ENCODE peak calls at places on chromosome 12, in ten cellular contexts. One of them, this sample, is unnamed.

GRCh38 chr12:3593906-3594305 is 102.9 kb downstream of the PRMT8 start:
- DNase-seq in glutamatergic neuron: no peak
- DNase-seq in left ventricle myocardium inferior: no peak
- DNase-seq in pancreas: peak
- DNase-seq in lower leg skin: no peak
- DNase-seq in ovary: no peak
- DNase-seq in fibroblast of the aortic adventitia: no peak
- DNase-seq in IMR-90: no peak
- DNase-seq in adrenal gland: no peak
- DNase-seq in GM13976: no peak
- DNase-seq in this sample: no peak

GRCh38 chr12:6115389-6115788 is 9.1 kb downstream of the VWF start:
- DNase-seq in ovary: no peak
- DNase-seq in fibroblast of the aortic adventitia: peak
- DNase-seq in GM13976: no peak
- DNase-seq in pancreas: no peak
- DNase-seq in lower leg skin: no peak
- DNase-seq in left ventricle myocardium inferior: no peak
- DNase-seq in IMR-90: peak
- DNase-seq in adrenal gland: no peak
- DNase-seq in glutamatergic neuron: no peak
- DNase-seq in this sample: no peak

GRCh38 chr12:4353785-4354208 is 25.7 kb downstream of the FGF23 start:
- DNase-seq in fibroblast of the aortic adventitia: peak
- DNase-seq in lower leg skin: no peak
- DNase-seq in left ventricle myocardium inferior: no peak
- DNase-seq in ovary: no peak
- DNase-seq in pancreas: no peak
- DNase-seq in glutamatergic neuron: no peak
- DNase-seq in GM13976: no peak
- DNase-seq in adrenal gland: no peak
- DNase-seq in IMR-90: no peak
- DNase-seq in this sample: no peak

GRCh38 chr12:71780207-71780822 is 25.7 kb downstream of the RAB21 start:
- DNase-seq in adrenal gland: peak
- DNase-seq in glutamatergic neuron: peak
- DNase-seq in left ventricle myocardium inferior: no peak
- DNase-seq in fibroblast of the aortic adventitia: peak
- DNase-seq in GM13976: peak
- DNase-seq in lower leg skin: no peak
- DNase-seq in ovary: peak
- DNase-seq in pancreas: no peak
- DNase-seq in IMR-90: peak
- DNase-seq in this sample: no peak

GRCh38 chr12:52835271-52836041 is 1.3 kb upstream of the KRT79 start:
- DNase-seq in pancreas: no peak
- DNase-seq in ovary: no peak
- DNase-seq in left ventricle myocardium inferior: no peak
- DNase-seq in IMR-90: no peak
- DNase-seq in glutamatergic neuron: no peak
- DNase-seq in lower leg skin: no peak
- DNase-seq in fibroblast of the aortic adventitia: no peak
- DNase-seq in adrenal gland: no peak
- DNase-seq in GM13976: no peak
- DNase-seq in this sample: no peak

GRCh38 chr12:12807970-12808702 is 5.0 kb upstream of the DDX47 start:
- DNase-seq in pancreas: no peak
- DNase-seq in lower leg skin: no peak
- DNase-seq in glutamatergic neuron: no peak
- DNase-seq in IMR-90: peak
- DNase-seq in ovary: no peak
- DNase-seq in adrenal gland: peak
- DNase-seq in left ventricle myocardium inferior: peak
- DNase-seq in fibroblast of the aortic adventitia: peak
- DNase-seq in GM13976: peak
- DNase-seq in this sample: no peak

GRCh38 chr12:62693291-62694040 is 226.8 kb downstream of the MON2 start:
- DNase-seq in adrenal gland: no peak
- DNase-seq in pancreas: no peak
- DNase-seq in GM13976: no peak
- DNase-seq in ovary: no peak
- DNase-seq in IMR-90: peak
- DNase-seq in left ventricle myocardium inferior: peak
- DNase-seq in lower leg skin: no peak
- DNase-seq in glutamatergic neuron: peak
- DNase-seq in fibroblast of the aortic adventitia: peak
- DNase-seq in this sample: no peak

GRCh38 chr12:120529641-120530314 is 820 bp upstream of the COQ5 start:
- DNase-seq in left ventricle myocardium inferior: no peak
- DNase-seq in pancreas: no peak
- DNase-seq in lower leg skin: no peak
- DNase-seq in fibroblast of the aortic adventitia: peak
- DNase-seq in GM13976: no peak
- DNase-seq in ovary: no peak
- DNase-seq in adrenal gland: no peak
- DNase-seq in IMR-90: peak
- DNase-seq in glutamatergic neuron: no peak
- DNase-seq in this sample: no peak

DNA sequence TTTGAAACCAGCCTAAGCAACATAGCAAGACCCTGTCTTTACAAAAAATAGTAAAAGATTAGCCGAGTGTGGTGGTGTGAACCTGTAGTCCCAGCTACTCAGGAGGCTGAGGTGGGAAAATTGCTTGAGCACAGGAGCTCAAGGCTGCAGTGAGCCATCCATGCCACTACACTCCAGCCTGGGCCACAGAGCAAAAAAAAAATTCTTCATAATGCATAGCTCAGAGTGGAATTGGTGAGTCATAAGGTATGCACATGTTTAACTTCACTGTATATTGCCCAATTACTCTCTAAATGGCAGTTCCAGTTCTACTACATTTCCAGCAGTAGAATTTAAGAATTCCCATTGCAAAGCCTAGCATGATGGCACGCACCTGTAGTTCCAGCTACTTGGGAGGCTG is 26.8 kb upstream of the CLIP1 start:
- DNase-seq in fibroblast of the aortic adventitia: peak
- DNase-seq in IMR-90: peak
- DNase-seq in lower leg skin: no peak
- DNase-seq in adrenal gland: no peak
- DNase-seq in GM13976: no peak
- DNase-seq in ovary: no peak
- DNase-seq in left ventricle myocardium inferior: no peak
- DNase-seq in pancreas: peak
- DNase-seq in glutamatergic neuron: no peak
- DNase-seq in this sample: no peak
- TF ChIP-seq CTCF in fibroblast of the aortic adventitia: no peak
- TF ChIP-seq CTCF in IMR-90: no peak
- TF ChIP-seq CTCF in lower leg skin: no peak
- TF ChIP-seq CTCF in adrenal gland: no peak
- TF ChIP-seq CTCF in GM13976: no peak
- TF ChIP-seq CTCF in ovary: no peak
- TF ChIP-seq CTCF in left ventricle myocardium inferior: no peak
- TF ChIP-seq CTCF in pancreas: no peak
- TF ChIP-seq CTCF in glutamatergic neuron: no peak
- TF ChIP-seq CTCF in this sample: no peak

GRCh38 chr12:47818382-47818700 is 1.4 kb downstream of the HDAC7 start:
- DNase-seq in lower leg skin: no peak
- DNase-seq in fibroblast of the aortic adventitia: no peak
- DNase-seq in GM13976: no peak
- DNase-seq in left ventricle myocardium inferior: no peak
- DNase-seq in glutamatergic neuron: no peak
- DNase-seq in pancreas: no peak
- DNase-seq in IMR-90: peak
- DNase-seq in ovary: no peak
- DNase-seq in adrenal gland: no peak
- DNase-seq in this sample: no peak

GRCh38 chr12:47819902-47820630 is at the start of gene HDAC7:
- DNase-seq in GM13976: peak
- DNase-seq in fibroblast of the aortic adventitia: peak
- DNase-seq in adrenal gland: peak
- DNase-seq in ovary: peak
- DNase-seq in IMR-90: peak
- DNase-seq in lower leg skin: peak
- DNase-seq in glutamatergic neuron: peak
- DNase-seq in left ventricle myocardium inferior: peak
- DNase-seq in pancreas: peak
- DNase-seq in this sample: no peak

GRCh38 chr12:47818007-47818376 is 1.7 kb downstream of the HDAC7 start:
- DNase-seq in GM13976: no peak
- DNase-seq in fibroblast of the aortic adventitia: no peak
- DNase-seq in adrenal gland: no peak
- DNase-seq in IMR-90: no peak
- DNase-seq in left ventricle myocardium inferior: no peak
- DNase-seq in pancreas: no peak
- DNase-seq in lower leg skin: no peak
- DNase-seq in glutamatergic neuron: no peak
- DNase-seq in ovary: no peak
- DNase-seq in this sample: no peak

GRCh38 chr12:47819544-47819901 is 180 bp downstream of the HDAC7 start:
- DNase-seq in lower leg skin: no peak
- DNase-seq in fibroblast of the aortic adventitia: no peak
- DNase-seq in glutamatergic neuron: peak
- DNase-seq in adrenal gland: no peak
- DNase-seq in pancreas: peak
- DNase-seq in ovary: no peak
- DNase-seq in left ventricle myocardium inferior: no peak
- DNase-seq in IMR-90: no peak
- DNase-seq in GM13976: no peak
- DNase-seq in this sample: no peak

DNA sequence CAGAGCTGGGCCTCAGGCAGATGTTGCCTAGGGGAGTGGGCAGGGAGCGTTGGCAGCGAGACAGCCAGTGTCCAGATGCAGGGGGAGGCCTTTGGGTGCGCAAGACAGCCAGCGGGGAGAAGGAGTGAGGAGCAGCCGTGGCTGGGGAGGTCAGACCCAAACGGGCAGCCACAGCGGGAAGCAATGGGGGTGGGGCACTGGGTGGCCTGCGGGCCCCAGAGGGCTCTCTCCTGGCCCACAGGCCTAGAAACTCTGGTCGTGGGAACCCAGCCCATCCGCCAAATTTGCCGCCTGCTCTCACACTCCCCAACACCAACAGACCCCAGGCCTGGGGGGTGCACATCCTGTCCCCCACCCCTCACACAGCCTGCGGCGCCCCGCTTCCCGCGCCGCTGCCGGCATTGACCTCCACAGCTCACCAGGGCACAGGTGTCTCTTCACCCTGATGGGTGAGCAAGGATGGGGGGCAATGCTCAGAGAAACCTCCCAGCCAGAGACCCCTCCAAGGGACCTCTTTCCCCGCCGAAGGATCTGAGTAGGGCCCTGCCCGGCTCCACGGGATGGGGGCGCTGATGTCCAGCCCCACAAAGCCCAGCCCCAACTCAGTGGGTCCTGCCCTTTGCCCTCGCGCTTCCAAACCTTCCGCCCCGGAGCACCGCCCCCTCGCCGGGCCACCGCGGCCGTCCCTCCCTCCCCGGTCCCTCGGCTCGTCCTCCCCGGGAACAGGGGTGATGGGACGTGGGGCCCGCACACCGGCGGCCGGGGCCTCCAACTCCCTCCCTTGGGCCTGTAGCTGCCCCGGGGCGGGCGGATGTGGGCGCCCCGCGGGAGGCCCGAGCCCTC is 781 bp downstream of the HDAC7 start:
- DNase-seq in lower leg skin: no peak
- DNase-seq in ovary: peak
- DNase-seq in adrenal gland: peak
- DNase-seq in pancreas: peak
- DNase-seq in fibroblast of the aortic adventitia: no peak
- DNase-seq in IMR-90: no peak
- DNase-seq in GM13976: peak
- DNase-seq in left ventricle myocardium inferior: peak
- DNase-seq in glutamatergic neuron: peak
- DNase-seq in this sample: no peak
- TF ChIP-seq CTCF in lower leg skin: no peak
- TF ChIP-seq CTCF in ovary: no peak
- TF ChIP-seq CTCF in adrenal gland: no peak
- TF ChIP-seq CTCF in pancreas: no peak
- TF ChIP-seq CTCF in fibroblast of the aortic adventitia: peak
- TF ChIP-seq CTCF in IMR-90: peak
- TF ChIP-seq CTCF in GM13976: peak
- TF ChIP-seq CTCF in left ventricle myocardium inferior: peak
- TF ChIP-seq CTCF in glutamatergic neuron: no peak
- TF ChIP-seq CTCF in this sample: peak

GRCh38 chr12:63940295-63940997 is 95.9 kb downstream of the SRGAP1 start:
- DNase-seq in fibroblast of the aortic adventitia: no peak
- DNase-seq in glutamatergic neuron: peak
- DNase-seq in pancreas: no peak
- DNase-seq in adrenal gland: no peak
- DNase-seq in IMR-90: no peak
- DNase-seq in left ventricle myocardium inferior: no peak
- DNase-seq in lower leg skin: no peak
- DNase-seq in GM13976: no peak
- DNase-seq in ovary: no peak
- DNase-seq in this sample: no peak

GRCh38 chr12:63944586-63945228 is 100.2 kb downstream of the SRGAP1 start:
- DNase-seq in IMR-90: no peak
- DNase-seq in left ventricle myocardium inferior: no peak
- DNase-seq in fibroblast of the aortic adventitia: no peak
- DNase-seq in adrenal gland: no peak
- DNase-seq in GM13976: no peak
- DNase-seq in glutamatergic neuron: no peak
- DNase-seq in lower leg skin: no peak
- DNase-seq in ovary: no peak
- DNase-seq in pancreas: no peak
- DNase-seq in this sample: no peak

GRCh38 chr12:63944036-63944579 is 99.6 kb downstream of the SRGAP1 start:
- DNase-seq in lower leg skin: no peak
- DNase-seq in left ventricle myocardium inferior: no peak
- DNase-seq in ovary: no peak
- DNase-seq in fibroblast of the aortic adventitia: no peak
- DNase-seq in IMR-90: no peak
- DNase-seq in pancreas: no peak
- DNase-seq in glutamatergic neuron: no peak
- DNase-seq in adrenal gland: no peak
- DNase-seq in GM13976: no peak
- DNase-seq in this sample: no peak

GRCh38 chr12:63942464-63943241 is 98.2 kb downstream of the SRGAP1 start:
- DNase-seq in GM13976: no peak
- DNase-seq in IMR-90: no peak
- DNase-seq in glutamatergic neuron: no peak
- DNase-seq in adrenal gland: no peak
- DNase-seq in pancreas: no peak
- DNase-seq in left ventricle myocardium inferior: no peak
- DNase-seq in ovary: no peak
- DNase-seq in lower leg skin: no peak
- DNase-seq in fibroblast of the aortic adventitia: no peak
- DNase-seq in this sample: no peak

GRCh38 chr12:63941879-63942278 is 97.4 kb downstream of the SRGAP1 start:
- DNase-seq in left ventricle myocardium inferior: no peak
- DNase-seq in fibroblast of the aortic adventitia: no peak
- DNase-seq in GM13976: no peak
- DNase-seq in glutamatergic neuron: no peak
- DNase-seq in lower leg skin: no peak
- DNase-seq in pancreas: no peak
- DNase-seq in ovary: no peak
- DNase-seq in IMR-90: no peak
- DNase-seq in adrenal gland: no peak
- DNase-seq in this sample: no peak
- TF ChIP-seq CTCF in left ventricle myocardium inferior: no peak
- TF ChIP-seq CTCF in fibroblast of the aortic adventitia: no peak
- TF ChIP-seq CTCF in GM13976: no peak
- TF ChIP-seq CTCF in glutamatergic neuron: no peak
- TF ChIP-seq CTCF in lower leg skin: no peak
- TF ChIP-seq CTCF in pancreas: no peak
- TF ChIP-seq CTCF in ovary: no peak
- TF ChIP-seq CTCF in IMR-90: no peak
- TF ChIP-seq CTCF in adrenal gland: no peak
- TF ChIP-seq CTCF in this sample: no peak

GRCh38 chr12:111406474-111407370 is 999 bp downstream of the SH2B3 start:
- DNase-seq in IMR-90: no peak
- DNase-seq in adrenal gland: no peak
- DNase-seq in GM13976: peak
- DNase-seq in fibroblast of the aortic adventitia: no peak
- DNase-seq in glutamatergic neuron: no peak
- DNase-seq in lower leg skin: no peak
- DNase-seq in ovary: no peak
- DNase-seq in left ventricle myocardium inferior: peak
- DNase-seq in pancreas: no peak
- DNase-seq in this sample: no peak

GRCh38 chr12:111405856-111406473 is at the start of gene SH2B3:
- DNase-seq in pancreas: no peak
- DNase-seq in glutamatergic neuron: no peak
- DNase-seq in fibroblast of the aortic adventitia: peak
- DNase-seq in GM13976: no peak
- DNase-seq in IMR-90: peak
- DNase-seq in adrenal gland: no peak
- DNase-seq in ovary: no peak
- DNase-seq in lower leg skin: no peak
- DNase-seq in left ventricle myocardium inferior: no peak
- DNase-seq in this sample: no peak

GRCh38 chr12:111408686-111409402 is 3.1 kb downstream of the SH2B3 start:
- DNase-seq in GM13976: peak
- DNase-seq in glutamatergic neuron: no peak
- DNase-seq in pancreas: no peak
- DNase-seq in left ventricle myocardium inferior: no peak
- DNase-seq in IMR-90: no peak
- DNase-seq in fibroblast of the aortic adventitia: no peak
- DNase-seq in adrenal gland: no peak
- DNase-seq in ovary: no peak
- DNase-seq in lower leg skin: no peak
- DNase-seq in this sample: no peak

GRCh38 chr12:111408116-111408440 is 2.4 kb downstream of the SH2B3 start:
- DNase-seq in left ventricle myocardium inferior: no peak
- DNase-seq in IMR-90: no peak
- DNase-seq in pancreas: no peak
- DNase-seq in ovary: no peak
- DNase-seq in lower leg skin: no peak
- DNase-seq in fibroblast of the aortic adventitia: no peak
- DNase-seq in glutamatergic neuron: no peak
- DNase-seq in adrenal gland: no peak
- DNase-seq in GM13976: peak
- DNase-seq in this sample: no peak

GRCh38 chr12:111407371-111408115 is 1.8 kb downstream of the SH2B3 start:
- DNase-seq in ovary: no peak
- DNase-seq in adrenal gland: no peak
- DNase-seq in lower leg skin: no peak
- DNase-seq in glutamatergic neuron: peak
- DNase-seq in IMR-90: no peak
- DNase-seq in pancreas: no peak
- DNase-seq in fibroblast of the aortic adventitia: no peak
- DNase-seq in left ventricle myocardium inferior: no peak
- DNase-seq in GM13976: peak
- DNase-seq in this sample: no peak
- TF ChIP-seq CTCF in ovary: no peak
- TF ChIP-seq CTCF in adrenal gland: no peak
- TF ChIP-seq CTCF in lower leg skin: no peak
- TF ChIP-seq CTCF in glutamatergic neuron: no peak
- TF ChIP-seq CTCF in IMR-90: no peak
- TF ChIP-seq CTCF in pancreas: no peak
- TF ChIP-seq CTCF in fibroblast of the aortic adventitia: no peak
- TF ChIP-seq CTCF in left ventricle myocardium inferior: no peak
- TF ChIP-seq CTCF in GM13976: no peak
- TF ChIP-seq CTCF in this sample: no peak